ENCODE peak calls at places on chromosomes 2 and 18, in eight cellular contexts. L is H9, Z is Peyer's patch, Q is tibial artery, X is PC-3, H is psoas muscle, B is cardiac muscle cell, D is upper lobe of right lung. S is an unnamed sample. For H3K27me3 and H3K4me1, the result is how much of the 10 kb centered on the place peaks cover.

GRCh38 chr18:46039967-46040746 is 31.9 kb downstream of the PSTPIP2 start:
- DNase-seq in L (no peak), X (no peak), Z (no peak), H (no peak), D (no peak), Q (no peak), B (no peak), S (no peak)

GRCh38 chr18:44725300-44726096 is 44.8 kb downstream of the SETBP1 start:
- DNase-seq in X (peak), H (peak), L (no peak), Q (peak), Z (peak), B (no peak), D (no peak), S (peak)

GRCh38 chr2:157304811-157305712 is 20.6 kb downstream of the ERMN start:
- DNase-seq in B (no peak), H (no peak), D (no peak), Z (no peak), Q (no peak), L (no peak), X (peak), S (no peak)

GRCh38 chr2:146804288-146804687 is 1040.5 kb upstream of the ACVR2A start:
- DNase-seq in L (no peak), B (no peak), Z (no peak), H (no peak), D (no peak), Q (no peak), X (no peak), S (no peak)

GRCh38 chr2:161030260-161031063 is 129.8 kb upstream of the TANK start:
- DNase-seq in B (no peak), D (no peak), Q (peak), L (no peak), Z (no peak), H (peak), X (peak), S (peak)

GRCh38 chr2:148023861-148024260 is 3.0 kb downstream of the MBD5 start:
- DNase-seq in X (no peak), D (no peak), B (no peak), H (no peak), Z (no peak), L (no peak), Q (no peak), S (no peak)

GRCh38 chr2:231781798-231782726 is 980 bp upstream of the PDE6D start:
- DNase-seq in L (no peak), X (peak), Z (peak), B (no peak), D (no peak), Q (peak), H (no peak), S (no peak)

GRCh38 chr2:43508209-43508608 is 87.6 kb downstream of the THADA start:
- DNase-seq in H (no peak), L (no peak), D (no peak), B (no peak), Z (no peak), Q (no peak), X (no peak), S (no peak)

GRCh38 chr18:76005632-76006031 is 489.4 kb downstream of the ZNF516 start:
- DNase-seq in B (no peak), L (no peak), H (no peak), X (no peak), D (no peak), Z (no peak), Q (no peak), S (no peak)

GRCh38 chr18:39105095-39105494 is 1539.5 kb upstream of the CELF4 start:
- DNase-seq in Q (no peak), Z (no peak), L (no peak), X (no peak), B (peak), H (no peak), D (no peak), S (no peak)

GRCh38 chr2:238741277-238741676 is 106.6 kb upstream of the TWIST2 start:
- DNase-seq in D (no peak), H (no peak), L (no peak), Z (no peak), B (no peak), Q (no peak), X (no peak), S (no peak)

GRCh38 chr18:56984731-56985130 is 162.2 kb upstream of the BOD1L2 start:
- DNase-seq in Q (no peak), Z (no peak), H (no peak), L (no peak), B (no peak), D (no peak), X (no peak), S (no peak)

GRCh38 chr18:59536181-59536580 is 161.0 kb downstream of the CCBE1 start:
- DNase-seq in B (no peak), L (no peak), X (no peak), D (no peak), Z (no peak), Q (no peak), H (no peak), S (no peak)

GRCh38 chr2:105455488-105455991 is 56.7 kb upstream of the FHL2 start:
- DNase-seq in Z (no peak), D (no peak), Q (peak), B (no peak), X (peak), H (peak), L (no peak), S (peak)

GRCh38 chr2:166179201-166179600 is 51.4 kb upstream of the SCN1A start:
- DNase-seq in B (no peak), Z (no peak), H (no peak), X (peak), L (no peak), D (no peak), Q (no peak), S (peak)

GRCh38 chr18:74899554-74899953 is 301.9 kb downstream of the ZNF407 start:
- DNase-seq in X (no peak), B (peak), D (no peak), Z (no peak), Q (peak), H (peak), L (no peak), S (no peak)

GRCh38 chr2:39123436-39123999 is 2.7 kb upstream of the SOS1 start:
- DNase-seq in X (no peak), Z (no peak), B (no peak), D (no peak), Q (no peak), H (no peak), L (no peak), S (no peak)

GRCh38 chr2:171409436-171409971 is 24.3 kb downstream of the METTL8 start:
- DNase-seq in L (peak), X (no peak), D (no peak), H (no peak), Z (no peak), Q (no peak), B (no peak), S (peak)

DNA sequence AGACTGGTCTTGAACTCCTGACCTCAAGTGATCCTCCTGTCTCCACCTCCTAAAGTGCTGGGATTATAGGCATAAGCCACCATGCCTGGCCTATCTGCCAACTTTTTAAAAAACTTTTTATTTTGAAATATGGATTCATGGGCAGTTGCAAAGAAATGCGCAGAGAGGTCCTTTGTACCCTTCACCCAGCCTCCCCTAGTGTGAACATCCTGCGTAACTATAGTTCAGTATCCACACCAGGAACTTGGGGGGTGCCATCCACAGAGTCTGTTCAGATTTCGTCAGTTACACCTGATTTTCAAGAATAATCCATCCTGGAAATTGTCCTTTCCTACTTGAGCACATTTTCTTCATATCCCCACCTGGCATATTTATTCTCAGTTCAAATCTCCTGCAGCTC is 33.0 kb downstream of the EFR3B start:
- DNase-seq in D (no peak), X (no peak), Q (no peak), B (no peak), Z (no peak), L (no peak), H (no peak), S (no peak)
- H3K27me3 ChIP-seq in D (under half), X (under half), Q (under half), B (under half), Z (under half), L (under half), H (under half), S (under half)

GRCh38 chr2:71601136-71602114 is 148.1 kb downstream of the DYSF start:
- DNase-seq in X (no peak), L (no peak), Q (no peak), B (no peak), D (peak), H (peak), Z (no peak), S (no peak)
- H3K4me1 ChIP-seq in X (under half), L (under half), Q (under half), B (under half), D (under half), H (under half), Z (under half), S (under half)

GRCh38 chr2:19235308-19235707 is 123.1 kb downstream of the OSR1 start:
- DNase-seq in H (no peak), L (no peak), Q (no peak), B (no peak), Z (no peak), D (no peak), X (no peak), S (no peak)

GRCh38 chr2:19228092-19228670 is 130.2 kb downstream of the OSR1 start:
- DNase-seq in X (no peak), H (no peak), Q (no peak), Z (no peak), B (peak), D (no peak), L (no peak), S (no peak)

GRCh38 chr2:19228720-19229119 is 129.7 kb downstream of the OSR1 start:
- DNase-seq in Z (no peak), H (no peak), L (peak), X (no peak), Q (no peak), B (no peak), D (no peak), S (no peak)

GRCh38 chr2:19232312-19232711 is 126.1 kb downstream of the OSR1 start:
- DNase-seq in X (no peak), D (no peak), Z (no peak), B (no peak), L (no peak), Q (no peak), H (no peak), S (no peak)

GRCh38 chr2:19231625-19232024 is 126.8 kb downstream of the OSR1 start:
- DNase-seq in Z (no peak), B (no peak), D (no peak), L (no peak), H (no peak), X (no peak), Q (no peak), S (no peak)
- H3K27me3 ChIP-seq in Z (under half), B (under half), D (under half), L (under half), H (under half), X (under half), Q (under half), S (under half)

GRCh38 chr2:9610781-9611548 is 19.8 kb downstream of the YWHAQ start:
- DNase-seq in L (no peak), D (no peak), X (no peak), Z (no peak), Q (no peak), H (no peak), B (no peak), S (no peak)

GRCh38 chr2:9614562-9614961 is 16.2 kb downstream of the YWHAQ start:
- DNase-seq in Q (no peak), H (no peak), D (no peak), B (no peak), X (no peak), Z (no peak), L (no peak), S (no peak)

GRCh38 chr2:9617296-9617695 is 13.5 kb downstream of the YWHAQ start:
- DNase-seq in D (no peak), Q (no peak), H (no peak), L (no peak), B (no peak), Z (no peak), X (no peak), S (no peak)

GRCh38 chr2:9617749-9618148 is 13.0 kb downstream of the YWHAQ start:
- DNase-seq in L (no peak), X (peak), H (no peak), Z (no peak), Q (no peak), B (no peak), D (no peak), S (no peak)

GRCh38 chr2:9613291-9613690 is 17.5 kb downstream of the YWHAQ start:
- DNase-seq in X (peak), D (no peak), Q (no peak), L (no peak), Z (no peak), B (no peak), H (no peak), S (peak)
- H3K4me1 ChIP-seq in X (under half), D (under half), Q (half or more), L (under half), Z (under half), B (under half), H (half or more), S (under half)